ENCODE peak calls at places on chromosomes 16 and 17, in nine cellular contexts. O, Y, F, X, N, M, Z, A and K are unnamed samples.

GRCh38 chr16:53100131-53100748 is 45.4 kb downstream of the CHD9 start:
- DNase-seq in O (no peak), Y (no peak), F (no peak), X (no peak), N (no peak), M (no peak), Z (no peak), A (no peak), K (no peak)

GRCh38 chr17:82924812-82925211 is 85.0 kb upstream of the ZNF750 start:
- DNase-seq in O (no peak), Y (no peak), F (no peak), X (no peak), N (no peak), M (no peak), Z (no peak), A (no peak), K (no peak)

GRCh38 chr17:3836551-3836950 is 9.5 kb downstream of the NCBP3 start:
- DNase-seq in O (no peak), Y (no peak), F (no peak), X (no peak), N (no peak), M (no peak), Z (no peak), A (no peak), K (no peak)

GRCh38 chr17:2796164-2797140 is at the start of gene RAP1GAP2:
- DNase-seq in O (no peak), Y (peak; percentile 17), F (no peak), X (no peak), N (no peak), M (no peak), Z (peak; percentile 64), A (no peak), K (no peak)

GRCh38 chr17:2137342-2138098 is 82.6 kb downstream of the HIC1 start:
- DNase-seq in O (peak; percentile 90), Y (peak; percentile 35), F (peak; percentile 33), X (no peak), N (no peak), M (peak; percentile 32), Z (no peak), A (no peak), K (no peak)

GRCh38 chr17:12070561-12070960 is 49.9 kb downstream of the MAP2K4 start:
- DNase-seq in O (peak; percentile 89), Y (no peak), F (peak; percentile 72), X (no peak), N (no peak), M (peak; percentile 45), Z (no peak), A (no peak), K (no peak)

GRCh38 chr16:26645629-26646028 is 421.1 kb upstream of the C16orf82 start:
- DNase-seq in O (no peak), Y (peak; percentile 57), F (no peak), X (no peak), N (no peak), M (no peak), Z (no peak), A (peak; percentile 57), K (no peak)

GRCh38 chr17:50421308-50422031 is 4.5 kb upstream of the ACSF2 start:
- DNase-seq in O (no peak), Y (no peak), F (peak; percentile 27), X (no peak), N (no peak), M (no peak), Z (no peak), A (no peak), K (no peak)

GRCh38 chr17:3012926-3013581 is 50.4 kb downstream of the OR1D5 start:
- DNase-seq in O (peak; percentile 40), Y (peak; percentile 75), F (peak; percentile 62), X (peak; percentile 45), N (peak; percentile 86), M (no peak), Z (no peak), A (peak; percentile 74), K (no peak)

GRCh38 chr17:5557990-5558389 is 26.3 kb downstream of the NLRP1 start:
- DNase-seq in O (no peak), Y (no peak), F (no peak), X (no peak), N (no peak), M (no peak), Z (no peak), A (no peak), K (no peak)

DNA sequence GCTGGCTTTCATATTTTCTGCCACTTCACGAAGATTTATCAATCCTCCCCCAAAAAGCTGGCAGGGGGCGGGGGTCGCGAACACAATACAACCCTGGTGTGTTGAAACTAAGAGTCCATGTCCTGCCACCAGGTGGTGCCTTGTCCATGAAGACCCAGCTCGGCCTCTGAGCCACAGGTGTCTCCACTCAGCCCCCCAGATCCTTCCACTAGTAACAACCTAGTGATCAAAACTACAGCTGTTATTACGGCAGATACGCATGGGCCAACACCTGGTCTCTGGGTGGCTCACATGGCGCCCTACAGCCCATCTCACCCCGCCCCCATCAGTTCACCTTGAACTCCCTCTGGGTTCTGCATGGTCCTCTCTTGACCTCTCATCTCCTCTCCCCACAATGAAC is 27.7 kb downstream of the USP7 start:
- DNase-seq in O (no peak), Y (no peak), F (no peak), X (no peak), N (no peak), M (no peak), Z (no peak), A (no peak), K (no peak)
- TF ChIP-seq CTCF in O (peak; percentile 23), Y (no peak), F (peak; percentile 31), X (no peak), N (no peak), M (peak; percentile 39), Z (no peak), A (no peak), K (peak; percentile 30)

DNA sequence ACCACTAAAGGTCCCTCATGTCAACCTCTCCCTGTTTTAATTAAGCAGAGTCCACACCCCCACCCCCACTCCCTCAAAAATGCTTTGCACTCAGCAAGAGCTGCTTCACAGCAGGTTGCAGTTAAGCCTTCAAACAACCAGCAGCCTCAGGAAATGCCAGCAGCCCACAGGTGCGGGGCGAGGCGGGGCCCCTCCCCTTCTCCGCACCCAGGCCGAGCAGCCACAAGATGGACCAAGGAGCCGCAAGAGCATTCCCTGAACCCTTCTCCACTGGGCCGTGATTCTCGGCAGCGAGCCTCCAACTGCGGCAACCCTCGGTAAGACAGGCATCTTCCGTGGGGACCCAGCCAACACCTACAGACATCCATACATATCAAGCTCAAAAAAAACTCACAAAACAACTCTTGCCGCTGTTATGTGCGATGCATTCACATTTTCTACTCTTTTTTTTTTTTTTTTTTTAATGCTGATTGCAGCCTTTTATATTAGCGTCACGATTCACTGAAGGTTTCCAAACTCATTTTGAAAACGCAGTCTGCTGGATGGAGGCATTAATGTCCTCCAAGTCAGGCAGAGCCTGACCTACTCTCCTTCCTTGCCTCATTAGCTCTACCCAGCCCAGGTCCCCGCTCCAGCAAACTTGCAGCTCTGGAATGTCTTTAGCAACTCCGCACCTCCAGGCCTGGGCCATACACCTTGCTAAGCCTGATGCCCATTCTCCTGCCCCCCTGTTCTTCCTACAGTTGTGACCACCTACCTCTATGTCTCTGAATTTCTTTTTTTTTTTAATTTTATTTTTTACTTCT is 66.0 kb downstream of the AXIN2 start:
- DNase-seq in O (no peak), Y (peak; percentile 81), F (no peak), X (no peak), N (no peak), M (no peak), Z (no peak), A (peak; percentile 46), K (no peak)
- TF ChIP-seq CTCF in O (no peak), Y (no peak), F (peak; percentile 4), X (no peak), N (no peak), M (no peak), Z (no peak), A (no peak), K (no peak)

DNA sequence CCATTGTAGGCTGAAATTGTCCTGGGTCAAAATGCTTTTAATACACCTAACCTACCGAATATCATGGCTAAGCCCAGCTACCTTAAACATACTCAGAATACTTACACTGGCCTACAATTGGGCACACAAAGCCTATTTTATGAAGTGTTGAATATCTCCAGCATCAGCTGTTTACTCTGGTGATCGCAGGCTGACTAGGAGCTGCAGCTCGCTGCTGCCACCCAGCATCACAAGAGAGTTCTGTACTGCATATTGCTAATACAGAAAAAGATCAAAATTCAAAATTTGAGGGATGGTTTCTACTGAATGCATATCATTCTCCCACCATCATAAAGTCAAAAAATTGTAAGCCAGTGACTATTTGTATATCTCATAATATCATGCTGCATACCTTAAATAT is 55.3 kb downstream of the ULK2 start:
- DNase-seq in O (peak; percentile 10), Y (no peak), F (peak; percentile 5), X (no peak), N (no peak), M (no peak), Z (no peak), A (no peak), K (no peak)
- TF ChIP-seq CTCF in O (peak; percentile 31), Y (no peak), F (peak; percentile 21), X (peak; percentile 67), N (peak; percentile 46), M (peak; percentile 54), Z (no peak), A (no peak), K (peak; percentile 44)

GRCh38 chr16:70579648-70580630 is 56.3 kb downstream of the SF3B3 start:
- DNase-seq in O (no peak), Y (peak; percentile 78), F (no peak), X (no peak), N (no peak), M (no peak), Z (no peak), A (no peak), K (no peak)

GRCh38 chr16:70586731-70587130 is 59.6 kb upstream of the IL34 start:
- DNase-seq in O (no peak), Y (no peak), F (no peak), X (no peak), N (no peak), M (no peak), Z (no peak), A (no peak), K (no peak)

GRCh38 chr16:70579248-70579647 is 55.6 kb downstream of the SF3B3 start:
- DNase-seq in O (no peak), Y (no peak), F (no peak), X (no peak), N (no peak), M (no peak), Z (no peak), A (no peak), K (no peak)

GRCh38 chr16:70578035-70578434 is 54.4 kb downstream of the SF3B3 start:
- DNase-seq in O (no peak), Y (no peak), F (no peak), X (no peak), N (no peak), M (no peak), Z (no peak), A (no peak), K (no peak)

DNA sequence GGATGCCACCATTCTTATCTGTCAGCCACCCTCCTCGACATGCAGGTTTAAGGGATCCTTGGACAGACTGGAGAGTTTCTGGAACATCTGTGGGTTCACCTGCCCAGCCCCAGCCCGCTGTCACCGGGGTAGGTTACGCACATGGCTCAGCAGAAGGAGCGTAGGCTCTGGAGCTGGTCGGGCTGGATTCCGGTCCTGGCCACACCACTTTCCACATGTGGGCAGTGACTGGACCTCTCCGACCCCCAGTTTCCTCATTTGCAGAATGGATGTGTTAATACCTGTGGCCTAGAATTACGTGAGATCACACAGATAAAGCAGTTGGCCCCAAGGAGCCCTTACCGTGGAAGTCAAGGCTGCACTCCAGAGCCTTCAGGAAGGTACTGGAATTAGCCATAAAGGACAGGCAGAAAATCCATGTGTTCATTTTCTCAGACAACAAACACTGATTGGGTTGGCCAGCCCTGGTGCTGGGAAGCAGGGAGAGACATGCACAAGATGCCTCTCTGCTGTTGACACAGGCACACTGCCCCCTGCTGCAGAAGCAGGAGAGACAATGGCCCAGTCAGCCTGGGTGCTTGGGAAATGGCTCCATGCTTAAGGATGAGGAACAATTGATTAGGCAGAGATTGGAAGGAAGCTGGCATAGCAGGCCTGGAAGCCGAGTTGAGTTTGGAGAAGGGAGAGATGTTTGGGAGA is 58.8 kb downstream of the SF3B3 start:
- DNase-seq in O (no peak), Y (no peak), F (no peak), X (no peak), N (no peak), M (no peak), Z (no peak), A (no peak), K (no peak)
- TF ChIP-seq CTCF in O (peak; percentile 20), Y (no peak), F (peak; percentile 15), X (no peak), N (no peak), M (peak; percentile 38), Z (no peak), A (no peak), K (peak; percentile 34)